ENCODE peak calls at places on chromosome 12, in four cellular contexts. One of them, this sample, is unnamed.

GRCh38 chr12:51973560-51973959 is 22.1 kb downstream of the ACVR1B start:
- DNase-seq in foreskin fibroblast: peak
- DNase-seq in HepG2: no peak
- DNase-seq in kidney epithelial cell: no peak
- DNase-seq in this sample: no peak

GRCh38 chr12:111636209-111636928 is 37.3 kb upstream of the ATXN2 start:
- DNase-seq in foreskin fibroblast: peak
- DNase-seq in HepG2: peak
- DNase-seq in kidney epithelial cell: no peak
- DNase-seq in this sample: peak

GRCh38 chr12:49796155-49796554 is 32.1 kb downstream of the NCKAP5L start:
- DNase-seq in foreskin fibroblast: no peak
- DNase-seq in HepG2: no peak
- DNase-seq in kidney epithelial cell: no peak
- DNase-seq in this sample: no peak

GRCh38 chr12:38411947-38412346 is 95.4 kb downstream of the ALG10B start:
- DNase-seq in foreskin fibroblast: no peak
- DNase-seq in HepG2: no peak
- DNase-seq in kidney epithelial cell: no peak
- DNase-seq in this sample: no peak

GRCh38 chr12:40312982-40313576 is 88.3 kb downstream of the LRRK2 start:
- DNase-seq in foreskin fibroblast: peak
- DNase-seq in HepG2: peak
- DNase-seq in kidney epithelial cell: no peak
- DNase-seq in this sample: peak

GRCh38 chr12:109489016-109489954 is 11.9 kb downstream of the UBE3B start:
- DNase-seq in foreskin fibroblast: no peak
- DNase-seq in HepG2: no peak
- DNase-seq in kidney epithelial cell: no peak
- DNase-seq in this sample: no peak

GRCh38 chr12:123861392-123861791 is 99.3 kb downstream of the DNAH10 start:
- DNase-seq in foreskin fibroblast: no peak
- DNase-seq in HepG2: no peak
- DNase-seq in kidney epithelial cell: no peak
- DNase-seq in this sample: no peak

GRCh38 chr12:103783744-103784664 is 57.0 kb downstream of the NT5DC3 start:
- DNase-seq in foreskin fibroblast: no peak
- DNase-seq in HepG2: no peak
- DNase-seq in kidney epithelial cell: no peak
- DNase-seq in this sample: no peak

GRCh38 chr12:14356147-14356546 is 9.3 kb upstream of the ATF7IP start:
- DNase-seq in foreskin fibroblast: peak
- DNase-seq in HepG2: no peak
- DNase-seq in kidney epithelial cell: no peak
- DNase-seq in this sample: no peak

GRCh38 chr12:4116251-4117111 is 157.1 kb upstream of the CCND2 start:
- DNase-seq in foreskin fibroblast: peak
- DNase-seq in HepG2: peak
- DNase-seq in kidney epithelial cell: no peak
- DNase-seq in this sample: peak

GRCh38 chr12:75814856-75815754 is 216.5 kb downstream of the PHLDA1 start:
- DNase-seq in foreskin fibroblast: peak
- DNase-seq in HepG2: no peak
- DNase-seq in kidney epithelial cell: peak
- DNase-seq in this sample: peak

GRCh38 chr12:24201258-24201970 is 251.9 kb upstream of the SOX5 start:
- DNase-seq in foreskin fibroblast: no peak
- DNase-seq in HepG2: no peak
- DNase-seq in kidney epithelial cell: no peak
- DNase-seq in this sample: no peak

GRCh38 chr12:109606261-109607028 is 32.9 kb downstream of the MVK start:
- DNase-seq in foreskin fibroblast: peak
- DNase-seq in HepG2: peak
- DNase-seq in kidney epithelial cell: no peak
- DNase-seq in this sample: no peak

GRCh38 chr12:63967781-63968180 is 123.3 kb downstream of the SRGAP1 start:
- DNase-seq in foreskin fibroblast: no peak
- DNase-seq in HepG2: no peak
- DNase-seq in kidney epithelial cell: no peak
- DNase-seq in this sample: no peak

GRCh38 chr12:27246774-27247173 is 2.7 kb downstream of the STK38L start:
- DNase-seq in foreskin fibroblast: no peak
- DNase-seq in HepG2: no peak
- DNase-seq in kidney epithelial cell: no peak
- DNase-seq in this sample: no peak

GRCh38 chr12:76259660-76260389 is 88.4 kb downstream of the BBS10 start:
- DNase-seq in foreskin fibroblast: peak
- DNase-seq in HepG2: no peak
- DNase-seq in kidney epithelial cell: no peak
- DNase-seq in this sample: peak

GRCh38 chr12:21941522-21942376 is 523 bp upstream of the ABCC9 start:
- DNase-seq in foreskin fibroblast: peak
- DNase-seq in HepG2: no peak
- DNase-seq in kidney epithelial cell: no peak
- DNase-seq in this sample: peak
- TF ChIP-seq CTCF in foreskin fibroblast: peak
- TF ChIP-seq CTCF in HepG2: peak
- TF ChIP-seq CTCF in kidney epithelial cell: peak
- TF ChIP-seq CTCF in this sample: peak

GRCh38 chr12:18246057-18246456 is 15.3 kb upstream of the PIK3C2G start:
- DNase-seq in foreskin fibroblast: peak
- DNase-seq in HepG2: no peak
- DNase-seq in kidney epithelial cell: no peak
- DNase-seq in this sample: no peak
- TF ChIP-seq CTCF in foreskin fibroblast: peak
- TF ChIP-seq CTCF in HepG2: no peak
- TF ChIP-seq CTCF in kidney epithelial cell: no peak
- TF ChIP-seq CTCF in this sample: peak

GRCh38 chr12:26091837-26092236 is 33.0 kb downstream of the BHLHE41 start:
- DNase-seq in foreskin fibroblast: peak
- DNase-seq in HepG2: no peak
- DNase-seq in kidney epithelial cell: no peak
- DNase-seq in this sample: no peak
- TF ChIP-seq CTCF in foreskin fibroblast: no peak
- TF ChIP-seq CTCF in HepG2: no peak
- TF ChIP-seq CTCF in kidney epithelial cell: peak
- TF ChIP-seq CTCF in this sample: peak

DNA sequence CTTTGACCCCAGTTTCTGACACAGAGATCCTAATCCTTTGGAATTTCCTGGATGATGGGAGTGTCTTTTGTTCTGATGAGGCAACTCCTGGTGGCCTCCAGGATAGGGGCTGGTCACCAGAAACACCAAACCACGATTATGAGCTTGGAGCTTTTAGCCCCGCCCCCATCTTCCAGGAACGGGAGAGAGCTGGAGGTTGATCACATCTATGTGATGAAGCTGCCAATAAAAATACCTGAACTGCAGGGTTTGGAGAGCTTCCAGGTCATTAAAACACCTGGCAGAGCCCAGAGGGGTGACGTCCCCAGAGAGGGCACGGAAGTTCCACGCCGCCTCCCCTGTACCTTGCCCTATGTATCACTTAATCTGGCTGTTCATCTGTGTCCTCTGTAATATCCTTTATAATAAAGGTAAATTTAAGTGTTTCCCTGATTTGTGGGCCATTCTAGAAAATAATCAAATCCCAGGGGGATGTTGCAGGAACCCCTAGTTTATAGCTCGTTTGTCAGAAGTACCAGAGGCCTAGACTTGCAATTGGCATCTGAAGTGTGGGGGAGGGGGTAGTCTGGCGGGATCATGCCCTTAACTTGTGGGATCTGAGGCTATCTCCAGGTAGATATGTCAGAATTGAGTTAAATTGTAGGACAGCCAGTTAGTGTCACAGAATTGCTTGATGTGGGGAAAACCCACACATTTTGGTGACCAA is 21.2 kb downstream of the APPL2 start:
- DNase-seq in foreskin fibroblast: peak
- DNase-seq in HepG2: peak
- DNase-seq in kidney epithelial cell: no peak
- DNase-seq in this sample: no peak
- TF ChIP-seq CTCF in foreskin fibroblast: no peak
- TF ChIP-seq CTCF in HepG2: no peak
- TF ChIP-seq CTCF in kidney epithelial cell: no peak
- TF ChIP-seq CTCF in this sample: no peak

This sample was measured in AG09319.